ENCODE peak calls at places on chromosomes 7 and 10, in ten cellular contexts. One of them, this sample, is unnamed. For H3K27me3, the result is how much of the 10 kb centered on the place peaks cover.

GRCh38 chr7:128164061-128164954 is 76.8 kb upstream of the LEP start:
- DNase-seq in lung: peak
- DNase-seq in AG04450: no peak
- DNase-seq in upper lobe of right lung: no peak
- DNase-seq in CD4-positive, alpha-beta T cell: no peak
- DNase-seq in BE2C: no peak
- DNase-seq in psoas muscle: no peak
- DNase-seq in endodermal cell: peak
- DNase-seq in thoracic aorta: no peak
- DNase-seq in H1: no peak
- DNase-seq in this sample: peak

GRCh38 chr7:106056513-106057203 is 55.5 kb downstream of the SYPL1 start:
- DNase-seq in lung: peak
- DNase-seq in AG04450: peak
- DNase-seq in upper lobe of right lung: peak
- DNase-seq in CD4-positive, alpha-beta T cell: peak
- DNase-seq in BE2C: peak
- DNase-seq in psoas muscle: peak
- DNase-seq in endodermal cell: peak
- DNase-seq in thoracic aorta: no peak
- DNase-seq in H1: no peak
- DNase-seq in this sample: peak

GRCh38 chr10:102196893-102197292 is 29.2 kb upstream of the ELOVL3 start:
- DNase-seq in lung: no peak
- DNase-seq in AG04450: no peak
- DNase-seq in upper lobe of right lung: no peak
- DNase-seq in CD4-positive, alpha-beta T cell: no peak
- DNase-seq in BE2C: no peak
- DNase-seq in psoas muscle: no peak
- DNase-seq in endodermal cell: no peak
- DNase-seq in thoracic aorta: no peak
- DNase-seq in H1: no peak
- DNase-seq in this sample: no peak

GRCh38 chr10:23445591-23445990 is 6.7 kb downstream of the OTUD1 start:
- DNase-seq in lung: no peak
- DNase-seq in AG04450: no peak
- DNase-seq in upper lobe of right lung: no peak
- DNase-seq in CD4-positive, alpha-beta T cell: no peak
- DNase-seq in BE2C: no peak
- DNase-seq in psoas muscle: no peak
- DNase-seq in endodermal cell: no peak
- DNase-seq in thoracic aorta: no peak
- DNase-seq in H1: no peak
- DNase-seq in this sample: no peak

GRCh38 chr10:74953214-74953613 is 126.8 kb downstream of the KAT6B start:
- DNase-seq in lung: no peak
- DNase-seq in AG04450: no peak
- DNase-seq in upper lobe of right lung: no peak
- DNase-seq in CD4-positive, alpha-beta T cell: no peak
- DNase-seq in BE2C: no peak
- DNase-seq in psoas muscle: no peak
- DNase-seq in endodermal cell: no peak
- DNase-seq in thoracic aorta: no peak
- DNase-seq in H1: no peak
- DNase-seq in this sample: no peak

GRCh38 chr7:29565982-29566746 is 2.5 kb downstream of the PRR15 start:
- DNase-seq in lung: no peak
- DNase-seq in AG04450: no peak
- DNase-seq in upper lobe of right lung: peak
- DNase-seq in CD4-positive, alpha-beta T cell: no peak
- DNase-seq in BE2C: no peak
- DNase-seq in psoas muscle: no peak
- DNase-seq in endodermal cell: peak
- DNase-seq in thoracic aorta: no peak
- DNase-seq in H1: no peak
- DNase-seq in this sample: peak

GRCh38 chr10:71462642-71462935 is 65.9 kb downstream of the CDH23 start:
- DNase-seq in lung: no peak
- DNase-seq in AG04450: no peak
- DNase-seq in upper lobe of right lung: no peak
- DNase-seq in CD4-positive, alpha-beta T cell: no peak
- DNase-seq in BE2C: no peak
- DNase-seq in psoas muscle: no peak
- DNase-seq in endodermal cell: no peak
- DNase-seq in thoracic aorta: no peak
- DNase-seq in H1: no peak
- DNase-seq in this sample: no peak

GRCh38 chr10:35228058-35228457 is 101.4 kb downstream of the CREM start:
- DNase-seq in lung: no peak
- DNase-seq in AG04450: no peak
- DNase-seq in upper lobe of right lung: no peak
- DNase-seq in CD4-positive, alpha-beta T cell: no peak
- DNase-seq in BE2C: no peak
- DNase-seq in psoas muscle: no peak
- DNase-seq in endodermal cell: no peak
- DNase-seq in thoracic aorta: no peak
- DNase-seq in H1: no peak
- DNase-seq in this sample: no peak

DNA sequence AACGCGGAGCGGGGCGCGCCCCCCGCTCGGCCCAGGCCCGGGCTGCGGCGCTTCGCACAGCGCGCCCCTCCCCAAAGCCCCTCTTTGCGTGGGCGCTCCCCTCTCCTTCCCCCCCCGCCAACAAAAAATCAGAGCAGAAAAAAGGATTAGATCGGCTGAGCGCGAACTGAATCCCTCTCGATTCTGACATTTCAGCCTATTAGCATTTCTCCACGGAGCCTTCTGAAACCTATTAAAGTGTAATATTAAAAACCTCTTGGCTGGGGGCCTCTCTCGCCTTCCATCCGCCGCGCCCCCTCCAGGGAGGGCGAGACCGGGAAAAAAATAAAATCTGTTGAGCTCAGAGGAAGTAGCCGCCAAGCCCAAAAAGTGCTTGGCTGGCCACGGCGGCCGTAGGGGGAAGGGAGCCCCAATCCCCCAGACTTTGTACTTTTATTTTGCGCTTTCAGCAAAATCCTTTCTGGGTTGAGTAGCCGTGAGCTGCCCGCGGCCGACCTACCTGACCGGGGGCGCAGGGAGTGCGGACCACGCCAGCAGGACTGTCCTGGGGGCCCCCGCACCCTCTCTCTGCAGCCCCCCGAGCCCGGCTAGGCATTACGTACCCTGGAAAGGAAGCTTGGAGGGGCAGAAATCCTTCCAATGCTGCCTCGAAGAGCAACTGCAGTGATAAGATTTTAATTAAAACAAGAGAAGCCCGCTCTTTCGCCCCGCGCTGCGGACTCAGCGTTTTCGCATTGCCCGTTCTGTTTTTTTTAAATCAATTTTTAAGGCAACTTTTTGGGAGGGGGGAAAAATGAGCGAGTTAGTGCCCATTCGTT is 1.3 kb upstream of the TNRC18 start:
- DNase-seq in lung: peak
- DNase-seq in AG04450: no peak
- DNase-seq in upper lobe of right lung: peak
- DNase-seq in CD4-positive, alpha-beta T cell: no peak
- DNase-seq in BE2C: no peak
- DNase-seq in psoas muscle: peak
- DNase-seq in endodermal cell: peak
- DNase-seq in thoracic aorta: no peak
- DNase-seq in H1: no peak
- DNase-seq in this sample: no peak
- TF ChIP-seq CTCF in lung: no peak
- TF ChIP-seq CTCF in AG04450: no peak
- TF ChIP-seq CTCF in upper lobe of right lung: peak
- TF ChIP-seq CTCF in CD4-positive, alpha-beta T cell: no peak
- TF ChIP-seq CTCF in BE2C: no peak
- TF ChIP-seq CTCF in psoas muscle: no peak
- TF ChIP-seq CTCF in endodermal cell: no peak
- TF ChIP-seq CTCF in thoracic aorta: no peak
- TF ChIP-seq CTCF in H1: no peak
- TF ChIP-seq CTCF in this sample: no peak

DNA sequence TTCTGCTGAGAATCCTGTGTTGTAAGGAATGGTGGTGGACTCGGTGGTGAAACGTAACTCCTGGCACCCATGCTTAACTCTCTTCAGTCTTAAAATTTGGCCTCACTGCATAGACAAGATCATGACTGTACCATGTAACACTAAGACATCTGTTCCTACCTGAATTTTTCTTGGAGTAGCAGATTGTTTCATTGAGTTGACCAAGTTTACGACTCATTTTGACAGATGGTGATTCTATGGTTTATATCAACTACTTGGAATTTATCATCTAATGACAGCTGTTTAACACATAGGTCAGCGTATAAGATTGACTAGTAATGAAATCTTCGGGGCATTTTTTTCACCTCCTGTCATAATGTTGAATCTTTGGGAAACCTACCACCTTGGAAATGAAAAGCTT is 184.2 kb downstream of the CELF2 start:
- DNase-seq in lung: no peak
- DNase-seq in AG04450: no peak
- DNase-seq in upper lobe of right lung: no peak
- DNase-seq in CD4-positive, alpha-beta T cell: no peak
- DNase-seq in BE2C: no peak
- DNase-seq in psoas muscle: no peak
- DNase-seq in endodermal cell: no peak
- DNase-seq in thoracic aorta: no peak
- DNase-seq in H1: no peak
- DNase-seq in this sample: no peak
- H3K27me3 ChIP-seq in lung: under half
- H3K27me3 ChIP-seq in AG04450: under half
- H3K27me3 ChIP-seq in upper lobe of right lung: under half
- H3K27me3 ChIP-seq in CD4-positive, alpha-beta T cell: under half
- H3K27me3 ChIP-seq in BE2C: under half
- H3K27me3 ChIP-seq in psoas muscle: under half
- H3K27me3 ChIP-seq in endodermal cell: under half
- H3K27me3 ChIP-seq in thoracic aorta: under half
- H3K27me3 ChIP-seq in H1: under half
- H3K27me3 ChIP-seq in this sample: under half

GRCh38 chr7:1380821-1381580 is 78.3 kb downstream of the MICALL2 start:
- DNase-seq in lung: no peak
- DNase-seq in AG04450: no peak
- DNase-seq in upper lobe of right lung: no peak
- DNase-seq in CD4-positive, alpha-beta T cell: no peak
- DNase-seq in BE2C: no peak
- DNase-seq in psoas muscle: no peak
- DNase-seq in endodermal cell: no peak
- DNase-seq in thoracic aorta: no peak
- DNase-seq in H1: no peak
- DNase-seq in this sample: no peak

GRCh38 chr7:1380211-1380815 is 79.0 kb downstream of the MICALL2 start:
- DNase-seq in lung: no peak
- DNase-seq in AG04450: no peak
- DNase-seq in upper lobe of right lung: no peak
- DNase-seq in CD4-positive, alpha-beta T cell: no peak
- DNase-seq in BE2C: no peak
- DNase-seq in psoas muscle: no peak
- DNase-seq in endodermal cell: no peak
- DNase-seq in thoracic aorta: no peak
- DNase-seq in H1: no peak
- DNase-seq in this sample: no peak

GRCh38 chr7:1379202-1379601 is 80.1 kb downstream of the MICALL2 start:
- DNase-seq in lung: no peak
- DNase-seq in AG04450: no peak
- DNase-seq in upper lobe of right lung: no peak
- DNase-seq in CD4-positive, alpha-beta T cell: no peak
- DNase-seq in BE2C: no peak
- DNase-seq in psoas muscle: no peak
- DNase-seq in endodermal cell: no peak
- DNase-seq in thoracic aorta: no peak
- DNase-seq in H1: no peak
- DNase-seq in this sample: no peak

GRCh38 chr7:1378610-1379180 is 80.6 kb downstream of the MICALL2 start:
- DNase-seq in lung: no peak
- DNase-seq in AG04450: no peak
- DNase-seq in upper lobe of right lung: no peak
- DNase-seq in CD4-positive, alpha-beta T cell: no peak
- DNase-seq in BE2C: no peak
- DNase-seq in psoas muscle: no peak
- DNase-seq in endodermal cell: no peak
- DNase-seq in thoracic aorta: no peak
- DNase-seq in H1: no peak
- DNase-seq in this sample: no peak

GRCh38 chr7:1377111-1377909 is 82.0 kb downstream of the MICALL2 start:
- DNase-seq in lung: no peak
- DNase-seq in AG04450: no peak
- DNase-seq in upper lobe of right lung: no peak
- DNase-seq in CD4-positive, alpha-beta T cell: no peak
- DNase-seq in BE2C: no peak
- DNase-seq in psoas muscle: no peak
- DNase-seq in endodermal cell: no peak
- DNase-seq in thoracic aorta: no peak
- DNase-seq in H1: no peak
- DNase-seq in this sample: no peak
- TF ChIP-seq CTCF in lung: no peak
- TF ChIP-seq CTCF in AG04450: no peak
- TF ChIP-seq CTCF in upper lobe of right lung: no peak
- TF ChIP-seq CTCF in CD4-positive, alpha-beta T cell: no peak
- TF ChIP-seq CTCF in BE2C: peak
- TF ChIP-seq CTCF in psoas muscle: no peak
- TF ChIP-seq CTCF in endodermal cell: no peak
- TF ChIP-seq CTCF in thoracic aorta: no peak
- TF ChIP-seq CTCF in H1: no peak
- TF ChIP-seq CTCF in this sample: no peak

GRCh38 chr7:140417456-140418155 is 13.7 kb downstream of the RAB19 start:
- DNase-seq in lung: no peak
- DNase-seq in AG04450: no peak
- DNase-seq in upper lobe of right lung: no peak
- DNase-seq in CD4-positive, alpha-beta T cell: no peak
- DNase-seq in BE2C: no peak
- DNase-seq in psoas muscle: no peak
- DNase-seq in endodermal cell: no peak
- DNase-seq in thoracic aorta: no peak
- DNase-seq in H1: no peak
- DNase-seq in this sample: no peak

GRCh38 chr7:140421521-140421920 is 17.7 kb downstream of the RAB19 start:
- DNase-seq in lung: no peak
- DNase-seq in AG04450: no peak
- DNase-seq in upper lobe of right lung: no peak
- DNase-seq in CD4-positive, alpha-beta T cell: no peak
- DNase-seq in BE2C: no peak
- DNase-seq in psoas muscle: no peak
- DNase-seq in endodermal cell: no peak
- DNase-seq in thoracic aorta: no peak
- DNase-seq in H1: no peak
- DNase-seq in this sample: no peak

GRCh38 chr7:140415361-140415760 is 11.5 kb downstream of the RAB19 start:
- DNase-seq in lung: no peak
- DNase-seq in AG04450: no peak
- DNase-seq in upper lobe of right lung: no peak
- DNase-seq in CD4-positive, alpha-beta T cell: no peak
- DNase-seq in BE2C: no peak
- DNase-seq in psoas muscle: no peak
- DNase-seq in endodermal cell: no peak
- DNase-seq in thoracic aorta: no peak
- DNase-seq in H1: no peak
- DNase-seq in this sample: no peak

GRCh38 chr7:140418653-140419052 is 14.8 kb downstream of the RAB19 start:
- DNase-seq in lung: no peak
- DNase-seq in AG04450: no peak
- DNase-seq in upper lobe of right lung: no peak
- DNase-seq in CD4-positive, alpha-beta T cell: no peak
- DNase-seq in BE2C: no peak
- DNase-seq in psoas muscle: no peak
- DNase-seq in endodermal cell: no peak
- DNase-seq in thoracic aorta: no peak
- DNase-seq in H1: no peak
- DNase-seq in this sample: no peak

DNA sequence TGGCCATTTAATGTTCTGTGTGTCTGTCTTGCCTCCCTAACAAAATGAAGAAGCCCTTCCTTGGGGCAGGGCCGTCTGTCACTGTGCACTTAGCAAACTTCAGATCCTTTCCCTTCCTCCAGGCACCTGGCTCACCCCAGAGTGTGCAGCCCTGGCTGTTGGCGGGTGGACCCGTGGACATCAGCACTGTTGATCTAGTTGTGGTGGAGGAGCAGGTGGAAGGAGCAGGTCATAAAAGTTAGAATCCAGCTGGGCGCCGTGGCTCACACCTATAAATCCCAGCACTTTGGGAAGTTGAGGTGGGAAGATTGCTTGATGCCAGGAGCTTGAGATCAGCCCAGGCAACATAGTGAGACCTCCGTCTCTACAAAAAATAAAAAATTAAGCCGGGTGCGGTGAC is 12.7 kb downstream of the RAB19 start:
- DNase-seq in lung: no peak
- DNase-seq in AG04450: no peak
- DNase-seq in upper lobe of right lung: no peak
- DNase-seq in CD4-positive, alpha-beta T cell: no peak
- DNase-seq in BE2C: no peak
- DNase-seq in psoas muscle: no peak
- DNase-seq in endodermal cell: no peak
- DNase-seq in thoracic aorta: no peak
- DNase-seq in H1: no peak
- DNase-seq in this sample: no peak
- H3K27me3 ChIP-seq in lung: under half
- H3K27me3 ChIP-seq in AG04450: under half
- H3K27me3 ChIP-seq in upper lobe of right lung: under half
- H3K27me3 ChIP-seq in CD4-positive, alpha-beta T cell: under half
- H3K27me3 ChIP-seq in BE2C: under half
- H3K27me3 ChIP-seq in psoas muscle: under half
- H3K27me3 ChIP-seq in endodermal cell: under half
- H3K27me3 ChIP-seq in thoracic aorta: under half
- H3K27me3 ChIP-seq in H1: under half
- H3K27me3 ChIP-seq in this sample: under half